ENCODE peak calls at places on chromosome 7, in six cellular contexts. Y, S, W, G, V and H are unnamed samples.

GRCh38 chr7:51633596-51633995 is 317.0 kb upstream of the COBL start:
- DNase-seq in W (no peak), S (peak), G (no peak), Y (no peak), V (no peak), H (no peak)

GRCh38 chr7:139955098-139955820 is 107.5 kb downstream of the PARP12 start:
- DNase-seq in V (no peak), W (no peak), S (no peak), G (no peak), Y (no peak), H (no peak)

GRCh38 chr7:46619723-46620310 is 698.7 kb upstream of the IGFBP3 start:
- DNase-seq in Y (no peak), S (no peak), G (no peak), V (no peak), W (no peak), H (no peak)

GRCh38 chr7:1550005-1550845 is 5.8 kb downstream of the TMEM184A start:
- DNase-seq in G (no peak), Y (no peak), S (no peak), V (no peak), W (no peak), H (no peak)

GRCh38 chr7:28662236-28662635 is 249.9 kb downstream of the CREB5 start:
- DNase-seq in S (no peak), W (no peak), Y (no peak), G (no peak), V (no peak), H (no peak)

GRCh38 chr7:81986745-81987470 is 217.1 kb upstream of the HGF start:
- DNase-seq in V (no peak), S (no peak), G (no peak), Y (no peak), W (no peak), H (no peak)

GRCh38 chr7:156043435-156044123 is 231.3 kb upstream of the SHH start:
- DNase-seq in S (no peak), V (no peak), G (peak), Y (no peak), W (no peak), H (no peak)

GRCh38 chr7:27921081-27921836 is 181.3 kb downstream of the TAX1BP1 start:
- DNase-seq in S (peak), G (no peak), Y (no peak), V (no peak), W (no peak), H (peak)

GRCh38 chr7:119452401-119452800 is 820.6 kb upstream of the KCND2 start:
- DNase-seq in S (no peak), Y (no peak), W (no peak), V (no peak), G (no peak), H (no peak)

GRCh38 chr7:117212969-117213877 is 109.6 kb downstream of the WNT2 start:
- DNase-seq in V (peak), W (peak), G (no peak), Y (peak), S (peak), H (peak)

GRCh38 chr7:81534996-81535395 is 234.9 kb downstream of the HGF start:
- DNase-seq in Y (no peak), V (no peak), G (no peak), W (no peak), S (no peak), H (no peak)

GRCh38 chr7:135768467-135768866 is 19.9 kb upstream of the FAM180A start:
- DNase-seq in W (no peak), S (no peak), V (no peak), G (no peak), Y (no peak), H (no peak)